ENCODE peak calls at places on chromosomes 16 and 17, in nine cellular contexts. N is Daoy; G is M059J; Q is heart left ventricle; B is stimulated activated effector memory CD8-positive, alpha-beta T cell treated with anti-CD3 and anti-CD28 coated beads, Interleukin-12 subunit alpha, Interleukin-12 subunit beta, amount 100 ng/mL, for 72 hours; O is AG04450; J is T follicular helper cell; K is HCEC 1CT; D is ACHN. M is an unnamed sample.

GRCh38 chr17:52027620-52028019 is 130.9 kb downstream of the CA10 start:
- DNase-seq in G (peak), Q (no peak), D (peak), K (peak), J (no peak), N (no peak), O (no peak), B (no peak), M (no peak)

GRCh38 chr17:9209781-9210370 is 188.6 kb downstream of the NTN1 start:
- DNase-seq in D (no peak), G (no peak), K (no peak), N (no peak), B (no peak), J (no peak), O (no peak), Q (no peak), M (no peak)

GRCh38 chr17:45293413-45294211 is 23.2 kb downstream of the MAP3K14 start:
- DNase-seq in J (no peak), D (peak), Q (peak), B (no peak), N (peak), K (peak), O (peak), G (peak), M (no peak)

GRCh38 chr16:57540906-57541753 is 1.3 kb upstream of the ADGRG5 start:
- DNase-seq in Q (no peak), N (no peak), G (no peak), J (no peak), D (no peak), K (no peak), O (no peak), B (no peak), M (no peak)

GRCh38 chr17:73131993-73132595 is 32.7 kb upstream of the SSTR2 start:
- DNase-seq in Q (no peak), D (no peak), G (no peak), J (no peak), B (no peak), N (no peak), K (no peak), O (no peak), M (no peak)

GRCh38 chr17:1762906-1763829 is 1.3 kb downstream of the SERPINF1 start:
- DNase-seq in O (peak), D (no peak), B (no peak), N (no peak), G (no peak), K (peak), J (no peak), Q (no peak), M (no peak)

GRCh38 chr17:13953871-13954270 is 115.4 kb upstream of the COX10 start:
- DNase-seq in D (no peak), K (peak), N (no peak), O (no peak), J (no peak), G (no peak), B (no peak), Q (no peak), M (no peak)

GRCh38 chr17:28875856-28876564 is 21.2 kb downstream of the ERAL1 start:
- DNase-seq in K (no peak), D (no peak), Q (no peak), N (no peak), O (no peak), G (no peak), B (no peak), J (no peak), M (no peak)

GRCh38 chr16:46719528-46719927 is 28.6 kb downstream of the MYLK3 start:
- DNase-seq in Q (no peak), D (no peak), G (no peak), O (no peak), N (no peak), B (no peak), K (no peak), J (no peak), M (no peak)

GRCh38 chr17:79818026-79818758 is 21.0 kb downstream of the CBX4 start:
- DNase-seq in G (no peak), B (no peak), K (no peak), D (no peak), N (no peak), J (no peak), O (no peak), Q (no peak), M (no peak)

GRCh38 chr17:39270923-39271322 is 45.2 kb upstream of the STAC2 start:
- DNase-seq in N (no peak), G (peak), Q (no peak), K (peak), O (peak), D (peak), B (no peak), J (no peak), M (no peak)

GRCh38 chr17:17768415-17769088 is 68.2 kb downstream of the SREBF1 start:
- DNase-seq in J (no peak), G (no peak), Q (no peak), K (no peak), N (no peak), D (no peak), B (no peak), O (no peak), M (no peak)

GRCh38 chr16:2246301-2246885 is 5.0 kb downstream of the ECI1 start:
- DNase-seq in Q (no peak), G (no peak), O (no peak), K (no peak), B (no peak), N (no peak), D (no peak), J (no peak), M (no peak)

GRCh38 chr17:45425125-45425983 is 7.3 kb downstream of the ARHGAP27 start:
- DNase-seq in Q (peak), N (peak), O (peak), J (no peak), K (peak), B (no peak), D (peak), G (peak), M (no peak)

GRCh38 chr17:1650731-1651558 is 1.3 kb upstream of the RILP start:
- DNase-seq in G (no peak), N (no peak), D (no peak), Q (peak), K (no peak), B (no peak), O (no peak), J (no peak), M (no peak)

GRCh38 chr16:87725596-87726235 is 40.1 kb downstream of the KLHDC4 start:
- DNase-seq in B (no peak), J (no peak), K (no peak), N (peak), G (no peak), Q (no peak), O (no peak), D (no peak), M (no peak)

GRCh38 chr16:67664871-67665270 is 1.7 kb downstream of the ENKD1 start:
- DNase-seq in K (no peak), G (no peak), D (no peak), Q (no peak), B (no peak), N (no peak), O (no peak), J (no peak), M (no peak)

GRCh38 chr17:81831957-81832607 is 1.0 kb downstream of the MCRIP1 start:
- DNase-seq in Q (no peak), N (no peak), G (peak), O (no peak), B (peak), D (no peak), J (peak), K (peak), M (no peak)

GRCh38 chr17:77332034-77332971 is 191.5 kb downstream of the SEC14L1 start:
- DNase-seq in K (no peak), B (no peak), D (no peak), N (peak), Q (no peak), O (no peak), G (peak), J (peak), M (no peak)

GRCh38 chr16:11576427-11577289 is 10.1 kb downstream of the LITAF start:
- DNase-seq in Q (no peak), J (no peak), G (peak), O (no peak), D (no peak), B (no peak), K (no peak), N (no peak), M (no peak)

GRCh38 chr17:64242633-64243032 is 20.4 kb downstream of the TEX2 start:
- DNase-seq in G (no peak), O (no peak), J (no peak), N (no peak), D (no peak), Q (no peak), K (no peak), B (no peak), M (no peak)

GRCh38 chr17:79941088-79942010 is 94.3 kb downstream of the TBC1D16 start:
- DNase-seq in B (no peak), Q (peak), K (no peak), J (no peak), D (no peak), O (no peak), N (no peak), G (no peak), M (no peak)

GRCh38 chr16:4746991-4747574 is 12.7 kb downstream of the DNAAF8 start:
- DNase-seq in B (no peak), D (no peak), K (no peak), N (no peak), J (no peak), Q (no peak), O (no peak), G (no peak), M (no peak)

GRCh38 chr17:7060165-7060890 is 16.4 kb upstream of the SLC16A11 start:
- DNase-seq in O (no peak), B (peak), Q (no peak), D (peak), N (peak), K (peak), J (no peak), G (peak), M (no peak)

GRCh38 chr17:82780195-82780594 is 28.3 kb downstream of the TBCD start:
- DNase-seq in N (no peak), G (no peak), K (no peak), B (no peak), Q (no peak), J (no peak), O (no peak), D (no peak), M (no peak)

GRCh38 chr17:81576621-81577277 is 24.6 kb upstream of the FAAP100 start:
- DNase-seq in B (no peak), Q (no peak), K (peak), G (peak), O (no peak), D (peak), J (no peak), N (peak), M (no peak)

GRCh38 chr16:74461826-74462225 is 40.5 kb upstream of the CLEC18B start:
- DNase-seq in J (no peak), Q (no peak), G (no peak), N (no peak), O (no peak), K (no peak), B (no peak), D (no peak), M (no peak)

GRCh38 chr17:78748730-78749317 is 33.2 kb downstream of the CYTH1 start:
- DNase-seq in B (peak), Q (peak), J (peak), K (peak), D (no peak), N (peak), G (peak), O (no peak), M (peak)

GRCh38 chr16:20568404-20568803 is 7.8 kb downstream of the ACSM2B start:
- DNase-seq in N (no peak), J (no peak), O (no peak), D (no peak), B (no peak), K (no peak), Q (no peak), G (no peak), M (no peak)